ENCODE peak calls at places on chromosomes 13 and 19, in ten cellular contexts. L, O, T, N, Z, I, A, U, D and V are unnamed samples.
A peak's percentile ranks its signal among the peaks of the same experiment; 100 is the strongest.

GRCh38 chr13:107680115-107680514 is 535.2 kb downstream of the LIG4 start:
- DNase-seq in Z (no peak), D (peak; percentile 4), U (no peak), A (no peak), T (peak; percentile 27), N (no peak), O (no peak), L (no peak), I (no peak), V (no peak)

GRCh38 chr19:41699968-41700323 is 8.5 kb upstream of the CEACAM5 start:
- DNase-seq in I (no peak), O (no peak), D (no peak), A (no peak), U (no peak), T (no peak), N (no peak), L (no peak), Z (no peak), V (no peak)

GRCh38 chr13:112668924-112669323 is 20.9 kb upstream of the ATP11A start:
- DNase-seq in N (no peak), O (no peak), I (no peak), U (no peak), A (no peak), Z (no peak), T (no peak), L (no peak), D (no peak), V (no peak)

GRCh38 chr13:93867481-93867880 is 612.0 kb downstream of the DCT start:
- DNase-seq in D (no peak), A (no peak), I (no peak), O (no peak), Z (no peak), L (no peak), N (no peak), T (no peak), U (no peak), V (no peak)

GRCh38 chr19:55066107-55066709 is 3.3 kb upstream of the RDH13 start:
- DNase-seq in Z (no peak), I (no peak), A (peak; percentile 49), D (no peak), N (no peak), T (no peak), L (no peak), O (no peak), U (no peak), V (no peak)

GRCh38 chr19:40594657-40595077 is 6.5 kb upstream of the LTBP4 start:
- DNase-seq in L (peak; percentile 94), D (no peak), I (no peak), Z (peak; percentile 57), T (no peak), U (no peak), O (no peak), N (no peak), A (no peak), V (no peak)

GRCh38 chr13:108597943-108598342 is 31.5 kb upstream of the MYO16 start:
- DNase-seq in A (no peak), U (peak; percentile 8), N (no peak), I (no peak), D (no peak), Z (no peak), T (no peak), O (no peak), L (no peak), V (no peak)

GRCh38 chr19:51572415-51572814 is 1.3 kb downstream of the ZNF175 start:
- DNase-seq in U (no peak), T (no peak), D (peak; percentile 49), Z (no peak), N (no peak), I (no peak), O (no peak), A (no peak), L (no peak), V (peak; percentile 56)

GRCh38 chr13:46211116-46211515 is 612 bp upstream of the LRRC63 start:
- DNase-seq in O (no peak), T (peak; percentile 32), I (no peak), D (peak; percentile 3), A (peak; percentile 25), Z (no peak), L (no peak), N (no peak), U (no peak), V (peak; percentile 66)

GRCh38 chr13:81383441-81383840 is 1042.5 kb upstream of the SPRY2 start:
- DNase-seq in O (no peak), N (no peak), I (no peak), T (no peak), Z (no peak), L (no peak), D (no peak), A (no peak), U (no peak), V (no peak)

GRCh38 chr13:24651718-24652345 is 28.4 kb upstream of the ATP12A start:
- DNase-seq in L (no peak), N (no peak), I (no peak), O (no peak), Z (no peak), A (no peak), D (no peak), U (no peak), T (no peak), V (no peak)

GRCh38 chr13:24652346-24652745 is 27.9 kb upstream of the ATP12A start:
- DNase-seq in D (no peak), L (no peak), I (no peak), O (no peak), T (no peak), U (no peak), Z (no peak), N (no peak), A (no peak), V (no peak)

GRCh38 chr13:24650157-24650556 is 30.1 kb upstream of the ATP12A start:
- DNase-seq in T (peak; percentile 49), U (no peak), I (no peak), Z (no peak), O (no peak), D (no peak), N (no peak), A (no peak), L (no peak), V (no peak)

GRCh38 chr13:24659239-24659638 is 21.0 kb upstream of the ATP12A start:
- DNase-seq in A (no peak), N (no peak), O (no peak), Z (no peak), I (no peak), T (no peak), L (no peak), D (no peak), U (no peak), V (no peak)

DNA sequence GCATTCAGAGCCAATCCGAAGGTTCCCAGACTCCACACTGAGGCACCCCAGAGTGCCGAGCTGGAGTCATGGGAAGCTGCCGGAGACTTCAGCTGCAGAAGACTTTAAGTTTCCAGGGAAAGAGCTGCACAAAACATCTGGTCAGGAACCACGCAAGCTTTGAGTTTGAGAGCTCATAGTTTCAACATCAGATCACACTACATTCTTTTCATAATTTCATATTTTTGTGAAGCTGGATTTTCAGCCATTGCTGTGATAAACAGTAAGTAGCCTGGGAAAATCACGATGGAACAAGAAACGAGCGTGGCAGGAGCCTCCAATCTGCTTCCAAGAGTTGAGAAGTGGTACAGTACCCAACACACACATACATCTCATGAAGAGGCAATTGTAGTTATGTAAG is 25.5 kb upstream of the ATP12A start:
- DNase-seq in Z (no peak), O (no peak), A (no peak), D (no peak), T (no peak), N (no peak), I (no peak), L (no peak), U (no peak), V (no peak)
- TF ChIP-seq MAX in Z (no peak), O (no peak), A (no peak), D (no peak), T (no peak), N (no peak), I (no peak), L (no peak), U (no peak), V (no peak)

DNA sequence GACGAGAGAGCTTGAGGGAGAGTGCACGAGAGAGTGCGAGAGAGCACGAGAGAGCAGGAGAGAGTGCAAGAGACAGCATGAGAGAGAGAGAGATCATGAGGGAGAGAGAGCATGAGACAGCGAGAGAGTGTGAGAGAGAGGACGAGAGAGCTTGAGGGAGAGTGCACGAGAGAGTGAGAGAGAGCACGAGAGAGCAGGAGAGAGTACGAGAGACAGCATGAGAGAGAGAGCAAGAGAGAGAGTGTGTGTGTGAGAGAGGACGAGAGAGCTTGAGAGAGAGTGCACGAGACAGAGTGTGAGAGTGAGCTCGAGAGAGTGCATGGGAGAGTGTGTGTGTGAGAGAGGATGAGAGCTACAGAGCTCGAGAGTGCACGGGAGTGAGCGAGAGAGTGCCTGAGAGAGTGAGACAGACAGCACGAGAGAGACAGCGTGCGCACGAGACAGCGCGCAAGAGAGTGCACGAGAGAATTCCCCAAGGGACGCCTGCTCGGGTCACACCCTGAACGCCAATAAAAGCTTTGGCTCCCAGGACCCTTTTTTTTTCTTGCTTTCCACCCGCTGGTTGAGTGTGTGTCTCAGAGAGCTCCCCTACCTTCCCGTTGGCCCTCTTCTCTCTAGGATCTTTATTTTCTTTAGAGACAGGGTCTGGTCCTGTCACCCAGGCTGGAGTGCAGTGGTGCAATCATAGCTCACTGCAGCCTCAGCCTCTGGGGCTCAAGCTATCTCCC is 3.7 kb downstream of the CD70 start:
- DNase-seq in A (peak; percentile 32), T (no peak), L (no peak), D (no peak), O (peak; percentile 28), U (no peak), Z (peak; percentile 56), N (no peak), I (no peak), V (no peak)
- TF ChIP-seq MAX in A (peak; percentile 30), T (no peak), L (no peak), D (no peak), O (peak; percentile 23), U (no peak), Z (peak; percentile 65), N (no peak), I (peak; percentile 29), V (no peak)

GRCh38 chr19:39140594-39140993 is 15.0 kb downstream of the PAK4 start:
- DNase-seq in A (no peak), N (no peak), O (no peak), D (no peak), I (no peak), Z (no peak), U (no peak), L (no peak), T (no peak), V (no peak)
- TF ChIP-seq MAX in A (no peak), N (no peak), O (no peak), D (no peak), I (no peak), Z (no peak), U (no peak), L (no peak), T (no peak), V (no peak)

DNA sequence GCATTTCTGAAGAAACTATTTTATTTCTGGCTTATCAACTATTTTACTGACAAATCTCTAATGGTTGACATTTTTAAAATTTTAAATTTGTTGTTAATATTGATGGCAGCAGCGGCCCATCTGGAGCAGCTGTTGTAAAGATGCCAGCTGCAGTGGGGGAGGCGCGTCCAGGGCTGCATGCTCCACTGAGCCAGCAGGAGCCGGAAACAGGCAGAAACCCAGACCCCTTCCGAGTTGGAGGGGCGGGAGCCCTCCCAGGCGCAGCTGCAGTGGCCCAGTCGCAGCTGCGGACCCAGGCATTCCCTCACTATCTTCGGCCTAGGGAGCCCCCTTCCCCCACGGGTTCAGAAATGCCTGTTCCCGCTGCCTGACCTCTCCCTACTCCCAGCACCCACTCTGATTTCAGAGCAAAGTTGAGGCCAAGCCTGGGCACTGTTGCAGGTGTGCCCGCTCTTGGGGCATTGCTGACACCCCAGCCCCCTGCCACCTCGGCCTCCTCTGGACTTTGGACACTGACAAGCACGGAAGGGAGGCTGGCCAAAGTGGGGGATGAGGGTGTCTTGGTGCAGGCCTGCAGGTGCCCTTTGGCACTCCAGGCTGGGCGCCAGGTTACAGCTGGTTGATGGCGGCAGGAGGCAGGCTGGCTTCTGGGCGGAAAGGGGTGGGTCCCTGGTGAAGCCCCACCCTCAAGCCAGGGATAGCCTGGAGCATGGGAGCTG is 69.2 kb downstream of the PIBF1 start:
- DNase-seq in I (no peak), O (peak; percentile 29), A (no peak), D (no peak), N (no peak), U (no peak), Z (peak; percentile 46), L (no peak), T (peak; percentile 70), V (no peak)
- TF ChIP-seq MAX in I (no peak), O (no peak), A (no peak), D (no peak), N (no peak), U (no peak), Z (no peak), L (no peak), T (no peak), V (no peak)